ENCODE peak calls at places on chromosomes 7 and 10, in ten cellular contexts. One of them, this sample, is unnamed.

GRCh38 chr7:45033931-45034290 is 33.9 kb downstream of the CCM2 start:
- DNase-seq in left ventricle myocardium superior: peak
- DNase-seq in HCT116: no peak
- DNase-seq in mucosa of descending colon: no peak
- DNase-seq in GF-D8: no peak
- DNase-seq in esophagus muscularis mucosa: no peak
- DNase-seq in MV-4-11: no peak
- DNase-seq in upper lobe of right lung: no peak
- DNase-seq in RCC 7860: no peak
- DNase-seq in NCI-H1930: no peak
- DNase-seq in this sample: no peak

GRCh38 chr10:90734415-90734814 is 123.4 kb downstream of the HTR7 start:
- DNase-seq in left ventricle myocardium superior: no peak
- DNase-seq in HCT116: no peak
- DNase-seq in mucosa of descending colon: no peak
- DNase-seq in GF-D8: no peak
- DNase-seq in esophagus muscularis mucosa: no peak
- DNase-seq in MV-4-11: no peak
- DNase-seq in upper lobe of right lung: no peak
- DNase-seq in RCC 7860: no peak
- DNase-seq in NCI-H1930: no peak
- DNase-seq in this sample: no peak

GRCh38 chr10:17387861-17388503 is 66.4 kb downstream of the ST8SIA6 start:
- DNase-seq in left ventricle myocardium superior: no peak
- DNase-seq in HCT116: no peak
- DNase-seq in mucosa of descending colon: no peak
- DNase-seq in GF-D8: no peak
- DNase-seq in esophagus muscularis mucosa: no peak
- DNase-seq in MV-4-11: no peak
- DNase-seq in upper lobe of right lung: no peak
- DNase-seq in RCC 7860: no peak
- DNase-seq in NCI-H1930: peak
- DNase-seq in this sample: no peak

GRCh38 chr7:5422324-5423271 is 1.0 kb downstream of the TNRC18 start:
- DNase-seq in left ventricle myocardium superior: peak
- DNase-seq in HCT116: no peak
- DNase-seq in mucosa of descending colon: no peak
- DNase-seq in GF-D8: no peak
- DNase-seq in esophagus muscularis mucosa: no peak
- DNase-seq in MV-4-11: no peak
- DNase-seq in upper lobe of right lung: peak
- DNase-seq in RCC 7860: no peak
- DNase-seq in NCI-H1930: no peak
- DNase-seq in this sample: no peak

GRCh38 chr10:12906051-12906541 is 95.4 kb downstream of the CCDC3 start:
- DNase-seq in left ventricle myocardium superior: no peak
- DNase-seq in HCT116: no peak
- DNase-seq in mucosa of descending colon: no peak
- DNase-seq in GF-D8: no peak
- DNase-seq in esophagus muscularis mucosa: no peak
- DNase-seq in MV-4-11: no peak
- DNase-seq in upper lobe of right lung: no peak
- DNase-seq in RCC 7860: no peak
- DNase-seq in NCI-H1930: no peak
- DNase-seq in this sample: no peak

GRCh38 chr10:5563991-5564536 is 39.3 kb downstream of the CALML3 start:
- DNase-seq in left ventricle myocardium superior: no peak
- DNase-seq in HCT116: no peak
- DNase-seq in mucosa of descending colon: peak
- DNase-seq in GF-D8: no peak
- DNase-seq in esophagus muscularis mucosa: no peak
- DNase-seq in MV-4-11: peak
- DNase-seq in upper lobe of right lung: peak
- DNase-seq in RCC 7860: peak
- DNase-seq in NCI-H1930: no peak
- DNase-seq in this sample: peak

GRCh38 chr10:129968937-129969527 is 5.0 kb upstream of the EBF3 start:
- DNase-seq in left ventricle myocardium superior: peak
- DNase-seq in HCT116: no peak
- DNase-seq in mucosa of descending colon: no peak
- DNase-seq in GF-D8: no peak
- DNase-seq in esophagus muscularis mucosa: no peak
- DNase-seq in MV-4-11: peak
- DNase-seq in upper lobe of right lung: no peak
- DNase-seq in RCC 7860: no peak
- DNase-seq in NCI-H1930: no peak
- DNase-seq in this sample: peak

GRCh38 chr7:32500922-32501341 is 5.6 kb downstream of the AVL9 start:
- DNase-seq in left ventricle myocardium superior: no peak
- DNase-seq in HCT116: no peak
- DNase-seq in mucosa of descending colon: no peak
- DNase-seq in GF-D8: peak
- DNase-seq in esophagus muscularis mucosa: peak
- DNase-seq in MV-4-11: peak
- DNase-seq in upper lobe of right lung: no peak
- DNase-seq in RCC 7860: peak
- DNase-seq in NCI-H1930: no peak
- DNase-seq in this sample: no peak

GRCh38 chr7:150390206-150390605 is 11.1 kb downstream of the ZNF775 start:
- DNase-seq in left ventricle myocardium superior: no peak
- DNase-seq in HCT116: no peak
- DNase-seq in mucosa of descending colon: no peak
- DNase-seq in GF-D8: no peak
- DNase-seq in esophagus muscularis mucosa: no peak
- DNase-seq in MV-4-11: no peak
- DNase-seq in upper lobe of right lung: no peak
- DNase-seq in RCC 7860: peak
- DNase-seq in NCI-H1930: no peak
- DNase-seq in this sample: no peak

GRCh38 chr10:115706482-115707076 is 566.4 kb downstream of the GFRA1 start:
- DNase-seq in left ventricle myocardium superior: no peak
- DNase-seq in HCT116: peak
- DNase-seq in mucosa of descending colon: no peak
- DNase-seq in GF-D8: no peak
- DNase-seq in esophagus muscularis mucosa: no peak
- DNase-seq in MV-4-11: no peak
- DNase-seq in upper lobe of right lung: no peak
- DNase-seq in RCC 7860: peak
- DNase-seq in NCI-H1930: no peak
- DNase-seq in this sample: no peak

GRCh38 chr7:123601530-123601929 is at the start of gene ASB15:
- DNase-seq in left ventricle myocardium superior: no peak
- DNase-seq in HCT116: no peak
- DNase-seq in mucosa of descending colon: no peak
- DNase-seq in GF-D8: no peak
- DNase-seq in esophagus muscularis mucosa: no peak
- DNase-seq in MV-4-11: no peak
- DNase-seq in upper lobe of right lung: no peak
- DNase-seq in RCC 7860: no peak
- DNase-seq in NCI-H1930: no peak
- DNase-seq in this sample: no peak

GRCh38 chr10:57015595-57016303 is 654.7 kb upstream of the ZWINT start:
- DNase-seq in left ventricle myocardium superior: no peak
- DNase-seq in HCT116: no peak
- DNase-seq in mucosa of descending colon: no peak
- DNase-seq in GF-D8: no peak
- DNase-seq in esophagus muscularis mucosa: no peak
- DNase-seq in MV-4-11: no peak
- DNase-seq in upper lobe of right lung: no peak
- DNase-seq in RCC 7860: no peak
- DNase-seq in NCI-H1930: no peak
- DNase-seq in this sample: no peak

GRCh38 chr10:45375101-45375500 is 1.1 kb downstream of the ALOX5 start:
- DNase-seq in left ventricle myocardium superior: no peak
- DNase-seq in HCT116: no peak
- DNase-seq in mucosa of descending colon: no peak
- DNase-seq in GF-D8: no peak
- DNase-seq in esophagus muscularis mucosa: no peak
- DNase-seq in MV-4-11: no peak
- DNase-seq in upper lobe of right lung: no peak
- DNase-seq in RCC 7860: no peak
- DNase-seq in NCI-H1930: no peak
- DNase-seq in this sample: no peak

GRCh38 chr10:22942437-22942836 is 14.6 kb downstream of the ARMC3 start:
- DNase-seq in left ventricle myocardium superior: no peak
- DNase-seq in HCT116: no peak
- DNase-seq in mucosa of descending colon: no peak
- DNase-seq in GF-D8: no peak
- DNase-seq in esophagus muscularis mucosa: no peak
- DNase-seq in MV-4-11: no peak
- DNase-seq in upper lobe of right lung: no peak
- DNase-seq in RCC 7860: no peak
- DNase-seq in NCI-H1930: no peak
- DNase-seq in this sample: no peak

GRCh38 chr10:61634711-61635110 is 28.0 kb upstream of the CABCOCO1 start:
- DNase-seq in left ventricle myocardium superior: no peak
- DNase-seq in HCT116: no peak
- DNase-seq in mucosa of descending colon: no peak
- DNase-seq in GF-D8: no peak
- DNase-seq in esophagus muscularis mucosa: no peak
- DNase-seq in MV-4-11: no peak
- DNase-seq in upper lobe of right lung: no peak
- DNase-seq in RCC 7860: no peak
- DNase-seq in NCI-H1930: no peak
- DNase-seq in this sample: no peak

GRCh38 chr10:126716366-126716765 is 45.9 kb upstream of the C10orf90 start:
- DNase-seq in left ventricle myocardium superior: no peak
- DNase-seq in HCT116: no peak
- DNase-seq in mucosa of descending colon: no peak
- DNase-seq in GF-D8: no peak
- DNase-seq in esophagus muscularis mucosa: peak
- DNase-seq in MV-4-11: no peak
- DNase-seq in upper lobe of right lung: no peak
- DNase-seq in RCC 7860: no peak
- DNase-seq in NCI-H1930: no peak
- DNase-seq in this sample: no peak

GRCh38 chr7:149846021-149846420 is 7.8 kb downstream of the ZNF862 start:
- DNase-seq in left ventricle myocardium superior: no peak
- DNase-seq in HCT116: no peak
- DNase-seq in mucosa of descending colon: peak
- DNase-seq in GF-D8: peak
- DNase-seq in esophagus muscularis mucosa: no peak
- DNase-seq in MV-4-11: no peak
- DNase-seq in upper lobe of right lung: no peak
- DNase-seq in RCC 7860: no peak
- DNase-seq in NCI-H1930: no peak
- DNase-seq in this sample: no peak

GRCh38 chr7:25894002-25894901 is 257.7 kb upstream of the NFE2L3 start:
- DNase-seq in left ventricle myocardium superior: no peak
- DNase-seq in HCT116: peak
- DNase-seq in mucosa of descending colon: peak
- DNase-seq in GF-D8: peak
- DNase-seq in esophagus muscularis mucosa: peak
- DNase-seq in MV-4-11: no peak
- DNase-seq in upper lobe of right lung: no peak
- DNase-seq in RCC 7860: no peak
- DNase-seq in NCI-H1930: peak
- DNase-seq in this sample: peak

GRCh38 chr10:101759354-101760247 is 16.3 kb downstream of the FGF8 start:
- DNase-seq in left ventricle myocardium superior: no peak
- DNase-seq in HCT116: no peak
- DNase-seq in mucosa of descending colon: no peak
- DNase-seq in GF-D8: no peak
- DNase-seq in esophagus muscularis mucosa: no peak
- DNase-seq in MV-4-11: no peak
- DNase-seq in upper lobe of right lung: peak
- DNase-seq in RCC 7860: no peak
- DNase-seq in NCI-H1930: no peak
- DNase-seq in this sample: no peak

GRCh38 chr7:138951953-138952352 is 29.2 kb downstream of the KIAA1549 start:
- DNase-seq in left ventricle myocardium superior: no peak
- DNase-seq in HCT116: no peak
- DNase-seq in mucosa of descending colon: no peak
- DNase-seq in GF-D8: no peak
- DNase-seq in esophagus muscularis mucosa: no peak
- DNase-seq in MV-4-11: no peak
- DNase-seq in upper lobe of right lung: no peak
- DNase-seq in RCC 7860: peak
- DNase-seq in NCI-H1930: no peak
- DNase-seq in this sample: no peak

GRCh38 chr10:1268856-1269255 is 212.7 kb downstream of the WDR37 start:
- DNase-seq in left ventricle myocardium superior: no peak
- DNase-seq in HCT116: no peak
- DNase-seq in mucosa of descending colon: no peak
- DNase-seq in GF-D8: peak
- DNase-seq in esophagus muscularis mucosa: no peak
- DNase-seq in MV-4-11: peak
- DNase-seq in upper lobe of right lung: no peak
- DNase-seq in RCC 7860: no peak
- DNase-seq in NCI-H1930: no peak
- DNase-seq in this sample: no peak

GRCh38 chr10:127945335-127945734 is 38.4 kb downstream of the PTPRE start:
- DNase-seq in left ventricle myocardium superior: no peak
- DNase-seq in HCT116: peak
- DNase-seq in mucosa of descending colon: no peak
- DNase-seq in GF-D8: no peak
- DNase-seq in esophagus muscularis mucosa: no peak
- DNase-seq in MV-4-11: peak
- DNase-seq in upper lobe of right lung: no peak
- DNase-seq in RCC 7860: peak
- DNase-seq in NCI-H1930: no peak
- DNase-seq in this sample: no peak

GRCh38 chr7:143318661-143319060 is 2.8 kb downstream of the CLCN1 start:
- DNase-seq in left ventricle myocardium superior: peak
- DNase-seq in HCT116: no peak
- DNase-seq in mucosa of descending colon: no peak
- DNase-seq in GF-D8: no peak
- DNase-seq in esophagus muscularis mucosa: no peak
- DNase-seq in MV-4-11: peak
- DNase-seq in upper lobe of right lung: no peak
- DNase-seq in RCC 7860: no peak
- DNase-seq in NCI-H1930: no peak
- DNase-seq in this sample: no peak

GRCh38 chr10:66258693-66259092 is 667.1 kb upstream of the LRRTM3 start:
- DNase-seq in left ventricle myocardium superior: no peak
- DNase-seq in HCT116: no peak
- DNase-seq in mucosa of descending colon: no peak
- DNase-seq in GF-D8: no peak
- DNase-seq in esophagus muscularis mucosa: no peak
- DNase-seq in MV-4-11: peak
- DNase-seq in upper lobe of right lung: no peak
- DNase-seq in RCC 7860: no peak
- DNase-seq in NCI-H1930: no peak
- DNase-seq in this sample: no peak

This sample was measured in upper lobe of left lung.